ENCODE peak calls at places on chromosome 2, in nine cellular contexts. V is transverse colon, X is IMR-90, O is heart right ventricle, W is BJ, B is right atrium auricular region, Q is breast epithelium, H is tibial artery, L is bronchial epithelial cell. Z is an unnamed sample. For H3K27me3, the result is how much of the 10 kb centered on the place peaks cover.

GRCh38 chr2:16546128-16546754 is 119.4 kb downstream of the CYRIA start:
- DNase-seq in V (no peak), X (peak), O (no peak), W (no peak), B (no peak), Q (no peak), H (no peak), L (peak), Z (no peak)

GRCh38 chr2:202221873-202222272 is 16.5 kb downstream of the SUMO1 start:
- DNase-seq in V (no peak), X (peak), O (no peak), W (no peak), B (no peak), Q (no peak), H (no peak), L (no peak), Z (no peak)

GRCh38 chr2:42117923-42118758 is 51.0 kb upstream of the EML4 start:
- DNase-seq in V (no peak), X (peak), O (no peak), W (peak), B (no peak), Q (no peak), H (no peak), L (peak), Z (no peak)

GRCh38 chr2:186696804-186697203 is 2.9 kb downstream of the FAM171B start:
- DNase-seq in V (no peak), X (no peak), O (no peak), W (no peak), B (no peak), Q (no peak), H (no peak), L (no peak), Z (no peak)

GRCh38 chr2:112692496-112692911 is 28.3 kb upstream of the NT5DC4 start:
- DNase-seq in V (peak), X (peak), O (no peak), W (peak), B (peak), Q (peak), H (no peak), L (peak), Z (peak)

GRCh38 chr2:20609349-20609994 is 41.4 kb downstream of the HS1BP3 start:
- DNase-seq in V (peak), X (peak), O (no peak), W (no peak), B (no peak), Q (no peak), H (no peak), L (no peak), Z (no peak)

GRCh38 chr2:41378420-41378819 is 669.4 kb upstream of the PKDCC start:
- DNase-seq in V (no peak), X (no peak), O (no peak), W (no peak), B (no peak), Q (no peak), H (no peak), L (no peak), Z (no peak)

GRCh38 chr2:109216332-109216731 is 87.3 kb downstream of the SH3RF3 start:
- DNase-seq in V (peak), X (no peak), O (no peak), W (no peak), B (peak), Q (no peak), H (no peak), L (no peak), Z (no peak)

GRCh38 chr2:104794416-104794815 is 59.5 kb upstream of the POU3F3 start:
- DNase-seq in V (no peak), X (no peak), O (no peak), W (no peak), B (no peak), Q (no peak), H (no peak), L (no peak), Z (no peak)

GRCh38 chr2:28709101-28709500 is 42.5 kb upstream of the PPP1CB start:
- DNase-seq in V (peak), X (peak), O (no peak), W (no peak), B (no peak), Q (no peak), H (peak), L (no peak), Z (peak)

GRCh38 chr2:65045651-65046050 is 10.6 kb upstream of the CEP68 start:
- DNase-seq in V (no peak), X (peak), O (no peak), W (no peak), B (no peak), Q (no peak), H (no peak), L (no peak), Z (no peak)

GRCh38 chr2:42936632-42936996 is 144.2 kb upstream of the HAAO start:
- DNase-seq in V (no peak), X (no peak), O (no peak), W (no peak), B (no peak), Q (no peak), H (peak), L (no peak), Z (no peak)

GRCh38 chr2:145875011-145875410 is 1355.1 kb upstream of the ZEB2 start:
- DNase-seq in V (no peak), X (no peak), O (no peak), W (no peak), B (no peak), Q (no peak), H (no peak), L (no peak), Z (no peak)

GRCh38 chr2:120820885-120821279 is 85.2 kb downstream of the GLI2 start:
- DNase-seq in V (no peak), X (peak), O (no peak), W (peak), B (no peak), Q (peak), H (peak), L (no peak), Z (no peak)

GRCh38 chr2:236309669-236310029 is 45.4 kb upstream of the ASB18 start:
- DNase-seq in V (no peak), X (no peak), O (no peak), W (no peak), B (no peak), Q (no peak), H (no peak), L (peak), Z (no peak)

GRCh38 chr2:197993830-197994229 is 189.4 kb downstream of the PLCL1 start:
- DNase-seq in V (no peak), X (peak), O (no peak), W (no peak), B (no peak), Q (no peak), H (no peak), L (peak), Z (no peak)

GRCh38 chr2:202529389-202529788 is 105.4 kb upstream of the FAM117B start:
- DNase-seq in V (no peak), X (peak), O (no peak), W (no peak), B (no peak), Q (no peak), H (no peak), L (peak), Z (no peak)

GRCh38 chr2:181140414-181140813 is 160.0 kb downstream of the UBE2E3 start:
- DNase-seq in V (no peak), X (no peak), O (no peak), W (no peak), B (no peak), Q (no peak), H (peak), L (no peak), Z (no peak)

GRCh38 chr2:190859347-190860297 is 21.0 kb upstream of the GLS start:
- DNase-seq in V (no peak), X (peak), O (no peak), W (no peak), B (no peak), Q (no peak), H (no peak), L (no peak), Z (no peak)

GRCh38 chr2:177352441-177353070 is 40.0 kb upstream of the AGPS start:
- DNase-seq in V (no peak), X (no peak), O (no peak), W (no peak), B (no peak), Q (no peak), H (no peak), L (peak), Z (no peak)

GRCh38 chr2:34787341-34787740 is 1188.2 kb upstream of the FAM98A start:
- DNase-seq in V (no peak), X (no peak), O (no peak), W (no peak), B (no peak), Q (no peak), H (no peak), L (peak), Z (no peak)

GRCh38 chr2:146634256-146635068 is 1210.4 kb upstream of the ACVR2A start:
- DNase-seq in V (no peak), X (peak), O (no peak), W (peak), B (no peak), Q (no peak), H (no peak), L (peak), Z (no peak)

GRCh38 chr2:2324565-2325101 is 6.4 kb downstream of the MYT1L start:
- DNase-seq in V (no peak), X (no peak), O (no peak), W (no peak), B (no peak), Q (no peak), H (no peak), L (no peak), Z (no peak)

GRCh38 chr2:105629634-105630033 is 115.1 kb upstream of the NCK2 start:
- DNase-seq in V (no peak), X (no peak), O (no peak), W (no peak), B (no peak), Q (no peak), H (no peak), L (no peak), Z (no peak)

GRCh38 chr2:224062481-224063307 is 23.6 kb upstream of the SERPINE2 start:
- DNase-seq in V (no peak), X (no peak), O (no peak), W (no peak), B (no peak), Q (no peak), H (no peak), L (no peak), Z (no peak)

GRCh38 chr2:74556831-74557370 is 2.4 kb downstream of the DOK1 start:
- DNase-seq in V (no peak), X (no peak), O (no peak), W (no peak), B (no peak), Q (no peak), H (no peak), L (no peak), Z (no peak)

GRCh38 chr2:126803422-126803775 is 95.3 kb upstream of the TEX51 start:
- DNase-seq in V (no peak), X (no peak), O (no peak), W (no peak), B (no peak), Q (no peak), H (no peak), L (no peak), Z (no peak)

GRCh38 chr2:234682492-234683228 is 185.8 kb upstream of the ARL4C start:
- DNase-seq in V (no peak), X (peak), O (no peak), W (no peak), B (peak), Q (no peak), H (no peak), L (peak), Z (no peak)

GRCh38 chr2:239893236-239893515 is 132.0 kb downstream of the NDUFA10 start:
- DNase-seq in V (no peak), X (no peak), O (no peak), W (no peak), B (no peak), Q (no peak), H (peak), L (no peak), Z (no peak)

GRCh38 chr2:186199029-186199428 is 287.0 kb upstream of the ZC3H15 start:
- DNase-seq in V (no peak), X (no peak), O (no peak), W (no peak), B (no peak), Q (no peak), H (no peak), L (no peak), Z (no peak)

DNA sequence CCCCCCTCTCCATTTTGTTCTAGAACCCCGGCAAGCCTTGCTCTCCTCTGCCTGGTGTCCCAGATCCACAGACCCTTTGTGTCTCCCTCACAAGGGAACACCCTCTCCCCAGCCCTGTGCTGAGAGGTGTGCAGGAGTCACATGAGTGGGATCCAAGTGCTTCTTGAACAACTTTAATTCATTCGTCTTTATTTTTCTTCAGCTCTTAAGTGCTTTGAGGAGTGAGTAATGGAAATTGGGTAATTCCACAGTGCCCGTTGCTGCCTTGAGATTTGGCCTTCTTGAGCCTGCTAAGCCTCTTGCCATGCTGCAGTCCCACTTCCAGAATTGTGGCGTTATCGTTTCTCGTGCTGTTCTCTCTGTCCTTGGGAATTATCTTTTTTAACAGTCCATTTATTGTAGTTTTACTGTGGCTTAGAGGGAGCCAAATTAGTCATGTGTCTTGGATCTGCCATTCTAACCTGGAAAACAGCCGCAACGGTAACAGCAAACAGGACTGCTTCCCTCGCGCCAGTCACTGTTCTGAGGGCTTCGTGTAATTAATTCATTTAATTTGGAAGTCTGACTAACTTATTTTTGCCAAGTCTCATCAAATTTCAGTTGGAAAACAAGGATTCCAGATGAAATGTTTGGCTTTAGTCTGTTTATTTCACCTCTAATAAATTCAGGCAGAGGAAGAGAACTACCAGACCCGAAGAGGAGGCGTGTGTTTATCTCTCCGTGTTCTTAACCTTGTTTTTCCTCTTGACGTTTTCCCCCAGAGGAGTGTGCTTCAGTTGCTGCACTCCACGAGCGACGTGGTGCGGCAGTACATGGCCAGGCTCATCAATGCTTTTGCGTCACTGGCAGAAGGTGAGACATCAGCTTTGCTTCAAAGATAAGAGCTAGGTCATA is 72.0 kb downstream of the ARMC9 start:
- DNase-seq in V (no peak), X (no peak), O (no peak), W (peak), B (no peak), Q (no peak), H (no peak), L (no peak), Z (peak)
- TF ChIP-seq CTCF in V (no peak), X (no peak), O (no peak), W (no peak), B (no peak), Q (no peak), H (no peak), L (no peak), Z (no peak)

GRCh38 chr2:175855794-175856453 is 146.1 kb downstream of the LNPK start:
- DNase-seq in V (peak), X (peak), O (peak), W (no peak), B (peak), Q (no peak), H (peak), L (peak), Z (no peak)
- H3K4me3 ChIP-seq in V (no peak), X (no peak), O (no peak), W (no peak), B (no peak), Q (no peak), H (peak), L (no peak), Z (no peak)

DNA sequence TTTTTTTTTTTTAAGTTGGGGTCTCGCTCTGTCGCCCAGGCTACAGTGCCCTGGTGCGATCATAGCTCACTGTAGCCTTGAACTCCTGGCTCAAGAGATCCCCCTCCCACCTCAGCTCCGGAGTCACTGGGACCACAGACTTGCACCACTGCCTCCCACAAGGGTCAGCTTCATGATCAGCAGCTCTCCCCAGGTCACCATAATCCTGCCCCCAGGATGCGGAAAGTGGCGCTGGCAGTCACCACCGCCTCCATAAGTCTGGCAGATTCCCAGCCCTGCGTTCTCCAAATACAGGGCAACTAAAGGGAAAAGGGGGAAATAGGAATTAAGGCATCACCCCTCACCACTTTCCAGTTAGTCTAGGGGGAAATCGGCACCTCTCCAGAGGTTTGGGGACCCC is 5.2 kb upstream of the ARID5A start:
- DNase-seq in V (no peak), X (no peak), O (no peak), W (no peak), B (no peak), Q (no peak), H (no peak), L (no peak), Z (no peak)
- H3K27me3 ChIP-seq in V (under half), X (under half), O (under half), W (under half), B (under half), Q (under half), H (under half), L (under half), Z (under half)

GRCh38 chr2:58862234-58862633 is 621.1 kb upstream of the FANCL start:
- DNase-seq in V (no peak), X (no peak), O (no peak), W (no peak), B (no peak), Q (no peak), H (no peak), L (no peak), Z (no peak)
- TF ChIP-seq CTCF in V (no peak), X (no peak), O (no peak), W (no peak), B (no peak), Q (no peak), H (no peak), L (no peak), Z (no peak)

GRCh38 chr2:226979004-226979403 is 143.2 kb downstream of the RHBDD1 start:
- DNase-seq in V (no peak), X (no peak), O (no peak), W (no peak), B (no peak), Q (no peak), H (no peak), L (no peak), Z (no peak)
- H3K4me3 ChIP-seq in V (no peak), X (no peak), O (no peak), W (no peak), B (no peak), Q (no peak), H (no peak), L (no peak), Z (no peak)

Z was measured in lung.